ENCODE peak calls at places on chromosomes 16 and 17, in four cellular contexts. C, O, L and T are unnamed samples.

GRCh38 chr16:26593700-26594099 is 473.0 kb upstream of the C16orf82 start:
- DNase-seq in C (no peak), O (no peak), L (no peak), T (no peak)

GRCh38 chr17:77417575-77417974 is 276.8 kb downstream of the SEC14L1 start:
- DNase-seq in C (no peak), O (no peak), L (no peak), T (no peak)

GRCh38 chr17:71922439-71922838 is 198.4 kb upstream of the SOX9 start:
- DNase-seq in C (no peak), L (no peak), O (no peak), T (no peak)

GRCh38 chr16:9929836-9930235 is 252.4 kb downstream of the GRIN2A start:
- DNase-seq in C (no peak), O (no peak), L (no peak), T (no peak)

GRCh38 chr16:86455116-86455515 is 55.2 kb upstream of the FOXF1 start:
- DNase-seq in L (no peak), C (no peak), O (no peak), T (no peak)

GRCh38 chr17:56593073-56593740 is at the start of gene NOG:
- DNase-seq in C (peak; percentile 86), L (no peak), O (no peak), T (no peak)

GRCh38 chr17:78725448-78726021 is 56.5 kb downstream of the CYTH1 start:
- DNase-seq in L (no peak), C (no peak), O (no peak), T (no peak)

GRCh38 chr17:40371261-40371929 is 6.9 kb upstream of the GJD3 start:
- DNase-seq in O (no peak), L (no peak), C (no peak), T (no peak)

GRCh38 chr17:80955078-80955477 is 36.6 kb upstream of the CHMP6 start:
- DNase-seq in O (no peak), L (no peak), C (no peak), T (no peak)

GRCh38 chr17:81066072-81066471 is 31.1 kb downstream of the BAIAP2 start:
- DNase-seq in L (no peak), O (no peak), C (no peak), T (no peak)

GRCh38 chr17:77246110-77247047 is 105.6 kb downstream of the SEC14L1 start:
- DNase-seq in C (no peak), L (no peak), O (no peak), T (no peak)

GRCh38 chr17:68349157-68349556 is 57.9 kb downstream of the ARSG start:
- DNase-seq in L (no peak), O (no peak), C (no peak), T (no peak)

GRCh38 chr16:20727181-20727580 is 14.4 kb downstream of the THUMPD1 start:
- DNase-seq in C (no peak), L (no peak), O (no peak), T (no peak)

GRCh38 chr17:46991618-46992017 is 12.6 kb upstream of the RPRML start:
- DNase-seq in C (no peak), L (no peak), O (no peak), T (no peak)

GRCh38 chr17:1362964-1363363 is 37.1 kb downstream of the YWHAE start:
- DNase-seq in L (no peak), O (no peak), C (no peak), T (no peak)

GRCh38 chr16:88940196-88941050 is 36.6 kb downstream of the CBFA2T3 start:
- DNase-seq in C (no peak), L (no peak), O (no peak), T (no peak)

GRCh38 chr17:75703591-75703990 is 17.7 kb upstream of the ITGB4 start:
- DNase-seq in C (no peak), L (no peak), O (no peak), T (no peak)

GRCh38 chr16:84933774-84934571 is 77.4 kb downstream of the ZDHHC7 start:
- DNase-seq in L (no peak), O (no peak), C (no peak), T (no peak)

GRCh38 chr16:28910046-28911031 is 14.7 kb downstream of the RABEP2 start:
- DNase-seq in C (peak; percentile 24), O (no peak), L (no peak), T (no peak)

GRCh38 chr16:27314161-27314723 is 468 bp downstream of the IL4R start:
- DNase-seq in C (peak; percentile 31), O (no peak), L (peak; percentile 32), T (no peak)